ENCODE peak calls at places on chromosomes 3 and 15, in ten cellular contexts. One of them, this sample, is unnamed.

GRCh38 chr3:100256724-100257123 is 4.1 kb upstream of the TBC1D23 start:
- DNase-seq in EH: peak; percentile 75
- DNase-seq in left ventricle myocardium inferior: no peak
- DNase-seq in tibial artery: no peak
- DNase-seq in retina: peak; percentile 9
- DNase-seq in naive thymus-derived CD4-positive, alpha-beta T cell: no peak
- DNase-seq in stimulated activated CD4-positive, alpha-beta T cell treated with anti-CD3 and anti-CD28 coated beads, Interleukin-4, amount 100 ng/mL, for 24 hours: no peak
- DNase-seq in astrocyte of the spinal cord: peak; percentile 27
- DNase-seq in stimulated activated naive B cell treated with anti-CD40 and anti-IgM and Interleukin-4, amounts not matched to agents 10 μg/mL and 1 μg/mL and 100 μg/mL, for 72 hours: no peak
- DNase-seq in type B pancreatic cell: no peak
- DNase-seq in this sample: no peak

GRCh38 chr3:126119008-126119675 is 35.2 kb upstream of the SLC41A3 start:
- DNase-seq in EH: no peak
- DNase-seq in left ventricle myocardium inferior: no peak
- DNase-seq in tibial artery: no peak
- DNase-seq in retina: no peak
- DNase-seq in naive thymus-derived CD4-positive, alpha-beta T cell: peak; percentile 8
- DNase-seq in stimulated activated CD4-positive, alpha-beta T cell treated with anti-CD3 and anti-CD28 coated beads, Interleukin-4, amount 100 ng/mL, for 24 hours: no peak
- DNase-seq in astrocyte of the spinal cord: no peak
- DNase-seq in stimulated activated naive B cell treated with anti-CD40 and anti-IgM and Interleukin-4, amounts not matched to agents 10 μg/mL and 1 μg/mL and 100 μg/mL, for 72 hours: no peak
- DNase-seq in type B pancreatic cell: peak; percentile 31
- DNase-seq in this sample: no peak

GRCh38 chr3:172054115-172054764 is 14.9 kb downstream of the FNDC3B start:
- DNase-seq in EH: no peak
- DNase-seq in left ventricle myocardium inferior: no peak
- DNase-seq in tibial artery: no peak
- DNase-seq in retina: no peak
- DNase-seq in naive thymus-derived CD4-positive, alpha-beta T cell: no peak
- DNase-seq in stimulated activated CD4-positive, alpha-beta T cell treated with anti-CD3 and anti-CD28 coated beads, Interleukin-4, amount 100 ng/mL, for 24 hours: no peak
- DNase-seq in astrocyte of the spinal cord: no peak
- DNase-seq in stimulated activated naive B cell treated with anti-CD40 and anti-IgM and Interleukin-4, amounts not matched to agents 10 μg/mL and 1 μg/mL and 100 μg/mL, for 72 hours: no peak
- DNase-seq in type B pancreatic cell: no peak
- DNase-seq in this sample: no peak

GRCh38 chr3:11575964-11576363 is 67.8 kb downstream of the VGLL4 start:
- DNase-seq in EH: no peak
- DNase-seq in left ventricle myocardium inferior: no peak
- DNase-seq in tibial artery: no peak
- DNase-seq in retina: no peak
- DNase-seq in naive thymus-derived CD4-positive, alpha-beta T cell: no peak
- DNase-seq in stimulated activated CD4-positive, alpha-beta T cell treated with anti-CD3 and anti-CD28 coated beads, Interleukin-4, amount 100 ng/mL, for 24 hours: no peak
- DNase-seq in astrocyte of the spinal cord: no peak
- DNase-seq in stimulated activated naive B cell treated with anti-CD40 and anti-IgM and Interleukin-4, amounts not matched to agents 10 μg/mL and 1 μg/mL and 100 μg/mL, for 72 hours: no peak
- DNase-seq in type B pancreatic cell: no peak
- DNase-seq in this sample: no peak

GRCh38 chr3:4744405-4745239 is 234.6 kb upstream of the BHLHE40 start:
- DNase-seq in EH: peak; percentile 92
- DNase-seq in left ventricle myocardium inferior: no peak
- DNase-seq in tibial artery: no peak
- DNase-seq in retina: no peak
- DNase-seq in naive thymus-derived CD4-positive, alpha-beta T cell: no peak
- DNase-seq in stimulated activated CD4-positive, alpha-beta T cell treated with anti-CD3 and anti-CD28 coated beads, Interleukin-4, amount 100 ng/mL, for 24 hours: no peak
- DNase-seq in astrocyte of the spinal cord: peak; percentile 75
- DNase-seq in stimulated activated naive B cell treated with anti-CD40 and anti-IgM and Interleukin-4, amounts not matched to agents 10 μg/mL and 1 μg/mL and 100 μg/mL, for 72 hours: no peak
- DNase-seq in type B pancreatic cell: no peak
- DNase-seq in this sample: no peak

GRCh38 chr3:178393833-178394232 is 142.4 kb upstream of the KCNMB2 start:
- DNase-seq in EH: peak; percentile 90
- DNase-seq in left ventricle myocardium inferior: no peak
- DNase-seq in tibial artery: no peak
- DNase-seq in retina: no peak
- DNase-seq in naive thymus-derived CD4-positive, alpha-beta T cell: no peak
- DNase-seq in stimulated activated CD4-positive, alpha-beta T cell treated with anti-CD3 and anti-CD28 coated beads, Interleukin-4, amount 100 ng/mL, for 24 hours: no peak
- DNase-seq in astrocyte of the spinal cord: peak; percentile 77
- DNase-seq in stimulated activated naive B cell treated with anti-CD40 and anti-IgM and Interleukin-4, amounts not matched to agents 10 μg/mL and 1 μg/mL and 100 μg/mL, for 72 hours: no peak
- DNase-seq in type B pancreatic cell: no peak
- DNase-seq in this sample: no peak

GRCh38 chr15:74385442-74386132 is 18.1 kb upstream of the CYP11A1 start:
- DNase-seq in EH: no peak
- DNase-seq in left ventricle myocardium inferior: no peak
- DNase-seq in tibial artery: no peak
- DNase-seq in retina: no peak
- DNase-seq in naive thymus-derived CD4-positive, alpha-beta T cell: no peak
- DNase-seq in stimulated activated CD4-positive, alpha-beta T cell treated with anti-CD3 and anti-CD28 coated beads, Interleukin-4, amount 100 ng/mL, for 24 hours: no peak
- DNase-seq in astrocyte of the spinal cord: no peak
- DNase-seq in stimulated activated naive B cell treated with anti-CD40 and anti-IgM and Interleukin-4, amounts not matched to agents 10 μg/mL and 1 μg/mL and 100 μg/mL, for 72 hours: no peak
- DNase-seq in type B pancreatic cell: no peak
- DNase-seq in this sample: no peak

GRCh38 chr3:154552338-154552737 is 122.3 kb upstream of the GPR149 start:
- DNase-seq in EH: no peak
- DNase-seq in left ventricle myocardium inferior: no peak
- DNase-seq in tibial artery: no peak
- DNase-seq in retina: no peak
- DNase-seq in naive thymus-derived CD4-positive, alpha-beta T cell: no peak
- DNase-seq in stimulated activated CD4-positive, alpha-beta T cell treated with anti-CD3 and anti-CD28 coated beads, Interleukin-4, amount 100 ng/mL, for 24 hours: no peak
- DNase-seq in astrocyte of the spinal cord: no peak
- DNase-seq in stimulated activated naive B cell treated with anti-CD40 and anti-IgM and Interleukin-4, amounts not matched to agents 10 μg/mL and 1 μg/mL and 100 μg/mL, for 72 hours: no peak
- DNase-seq in type B pancreatic cell: no peak
- DNase-seq in this sample: no peak

GRCh38 chr3:71728632-71729342 is 3.6 kb upstream of the EIF4E3 start:
- DNase-seq in EH: peak; percentile 13
- DNase-seq in left ventricle myocardium inferior: no peak
- DNase-seq in tibial artery: no peak
- DNase-seq in retina: peak; percentile 62
- DNase-seq in naive thymus-derived CD4-positive, alpha-beta T cell: no peak
- DNase-seq in stimulated activated CD4-positive, alpha-beta T cell treated with anti-CD3 and anti-CD28 coated beads, Interleukin-4, amount 100 ng/mL, for 24 hours: no peak
- DNase-seq in astrocyte of the spinal cord: no peak
- DNase-seq in stimulated activated naive B cell treated with anti-CD40 and anti-IgM and Interleukin-4, amounts not matched to agents 10 μg/mL and 1 μg/mL and 100 μg/mL, for 72 hours: no peak
- DNase-seq in type B pancreatic cell: no peak
- DNase-seq in this sample: no peak

GRCh38 chr15:48330045-48330840 is 986 bp upstream of the DUT start:
- DNase-seq in EH: peak; percentile 42
- DNase-seq in left ventricle myocardium inferior: no peak
- DNase-seq in tibial artery: no peak
- DNase-seq in retina: no peak
- DNase-seq in naive thymus-derived CD4-positive, alpha-beta T cell: no peak
- DNase-seq in stimulated activated CD4-positive, alpha-beta T cell treated with anti-CD3 and anti-CD28 coated beads, Interleukin-4, amount 100 ng/mL, for 24 hours: no peak
- DNase-seq in astrocyte of the spinal cord: peak; percentile 13
- DNase-seq in stimulated activated naive B cell treated with anti-CD40 and anti-IgM and Interleukin-4, amounts not matched to agents 10 μg/mL and 1 μg/mL and 100 μg/mL, for 72 hours: no peak
- DNase-seq in type B pancreatic cell: no peak
- DNase-seq in this sample: no peak

GRCh38 chr3:30124435-30125390 is 481.7 kb upstream of the TGFBR2 start:
- DNase-seq in EH: peak; percentile 46
- DNase-seq in left ventricle myocardium inferior: no peak
- DNase-seq in tibial artery: no peak
- DNase-seq in retina: peak; percentile 6
- DNase-seq in naive thymus-derived CD4-positive, alpha-beta T cell: no peak
- DNase-seq in stimulated activated CD4-positive, alpha-beta T cell treated with anti-CD3 and anti-CD28 coated beads, Interleukin-4, amount 100 ng/mL, for 24 hours: no peak
- DNase-seq in astrocyte of the spinal cord: peak; percentile 75
- DNase-seq in stimulated activated naive B cell treated with anti-CD40 and anti-IgM and Interleukin-4, amounts not matched to agents 10 μg/mL and 1 μg/mL and 100 μg/mL, for 72 hours: no peak
- DNase-seq in type B pancreatic cell: no peak
- DNase-seq in this sample: no peak

GRCh38 chr3:138944842-138945645 is 1.9 kb downstream of the FOXL2 start:
- DNase-seq in EH: no peak
- DNase-seq in left ventricle myocardium inferior: no peak
- DNase-seq in tibial artery: no peak
- DNase-seq in retina: peak; percentile 76
- DNase-seq in naive thymus-derived CD4-positive, alpha-beta T cell: no peak
- DNase-seq in stimulated activated CD4-positive, alpha-beta T cell treated with anti-CD3 and anti-CD28 coated beads, Interleukin-4, amount 100 ng/mL, for 24 hours: no peak
- DNase-seq in astrocyte of the spinal cord: no peak
- DNase-seq in stimulated activated naive B cell treated with anti-CD40 and anti-IgM and Interleukin-4, amounts not matched to agents 10 μg/mL and 1 μg/mL and 100 μg/mL, for 72 hours: no peak
- DNase-seq in type B pancreatic cell: no peak
- DNase-seq in this sample: no peak

GRCh38 chr3:19046440-19046839 is 101.9 kb upstream of the KCNH8 start:
- DNase-seq in EH: no peak
- DNase-seq in left ventricle myocardium inferior: no peak
- DNase-seq in tibial artery: no peak
- DNase-seq in retina: no peak
- DNase-seq in naive thymus-derived CD4-positive, alpha-beta T cell: no peak
- DNase-seq in stimulated activated CD4-positive, alpha-beta T cell treated with anti-CD3 and anti-CD28 coated beads, Interleukin-4, amount 100 ng/mL, for 24 hours: no peak
- DNase-seq in astrocyte of the spinal cord: no peak
- DNase-seq in stimulated activated naive B cell treated with anti-CD40 and anti-IgM and Interleukin-4, amounts not matched to agents 10 μg/mL and 1 μg/mL and 100 μg/mL, for 72 hours: no peak
- DNase-seq in type B pancreatic cell: no peak
- DNase-seq in this sample: no peak

GRCh38 chr3:141385386-141386079 is 17.2 kb downstream of the ZBTB38 start:
- DNase-seq in EH: no peak
- DNase-seq in left ventricle myocardium inferior: no peak
- DNase-seq in tibial artery: no peak
- DNase-seq in retina: peak; percentile 44
- DNase-seq in naive thymus-derived CD4-positive, alpha-beta T cell: no peak
- DNase-seq in stimulated activated CD4-positive, alpha-beta T cell treated with anti-CD3 and anti-CD28 coated beads, Interleukin-4, amount 100 ng/mL, for 24 hours: no peak
- DNase-seq in astrocyte of the spinal cord: peak; percentile 35
- DNase-seq in stimulated activated naive B cell treated with anti-CD40 and anti-IgM and Interleukin-4, amounts not matched to agents 10 μg/mL and 1 μg/mL and 100 μg/mL, for 72 hours: no peak
- DNase-seq in type B pancreatic cell: no peak
- DNase-seq in this sample: no peak

GRCh38 chr3:14701676-14702075 is 26.7 kb downstream of the C3orf20 start:
- DNase-seq in EH: no peak
- DNase-seq in left ventricle myocardium inferior: no peak
- DNase-seq in tibial artery: no peak
- DNase-seq in retina: no peak
- DNase-seq in naive thymus-derived CD4-positive, alpha-beta T cell: no peak
- DNase-seq in stimulated activated CD4-positive, alpha-beta T cell treated with anti-CD3 and anti-CD28 coated beads, Interleukin-4, amount 100 ng/mL, for 24 hours: no peak
- DNase-seq in astrocyte of the spinal cord: no peak
- DNase-seq in stimulated activated naive B cell treated with anti-CD40 and anti-IgM and Interleukin-4, amounts not matched to agents 10 μg/mL and 1 μg/mL and 100 μg/mL, for 72 hours: no peak
- DNase-seq in type B pancreatic cell: no peak
- DNase-seq in this sample: no peak

GRCh38 chr3:107884719-107885460 is 205.9 kb downstream of the CD47 start:
- DNase-seq in EH: peak; percentile 98
- DNase-seq in left ventricle myocardium inferior: no peak
- DNase-seq in tibial artery: no peak
- DNase-seq in retina: no peak
- DNase-seq in naive thymus-derived CD4-positive, alpha-beta T cell: no peak
- DNase-seq in stimulated activated CD4-positive, alpha-beta T cell treated with anti-CD3 and anti-CD28 coated beads, Interleukin-4, amount 100 ng/mL, for 24 hours: no peak
- DNase-seq in astrocyte of the spinal cord: peak; percentile 46
- DNase-seq in stimulated activated naive B cell treated with anti-CD40 and anti-IgM and Interleukin-4, amounts not matched to agents 10 μg/mL and 1 μg/mL and 100 μg/mL, for 72 hours: no peak
- DNase-seq in type B pancreatic cell: no peak
- DNase-seq in this sample: no peak

GRCh38 chr3:14510838-14511622 is 29.1 kb downstream of the GRIP2 start:
- DNase-seq in EH: no peak
- DNase-seq in left ventricle myocardium inferior: no peak
- DNase-seq in tibial artery: no peak
- DNase-seq in retina: no peak
- DNase-seq in naive thymus-derived CD4-positive, alpha-beta T cell: no peak
- DNase-seq in stimulated activated CD4-positive, alpha-beta T cell treated with anti-CD3 and anti-CD28 coated beads, Interleukin-4, amount 100 ng/mL, for 24 hours: no peak
- DNase-seq in astrocyte of the spinal cord: no peak
- DNase-seq in stimulated activated naive B cell treated with anti-CD40 and anti-IgM and Interleukin-4, amounts not matched to agents 10 μg/mL and 1 μg/mL and 100 μg/mL, for 72 hours: no peak
- DNase-seq in type B pancreatic cell: no peak
- DNase-seq in this sample: no peak

GRCh38 chr3:118991775-118992174 is 42.9 kb downstream of the IGSF11 start:
- DNase-seq in EH: no peak
- DNase-seq in left ventricle myocardium inferior: no peak
- DNase-seq in tibial artery: no peak
- DNase-seq in retina: peak; percentile 28
- DNase-seq in naive thymus-derived CD4-positive, alpha-beta T cell: no peak
- DNase-seq in stimulated activated CD4-positive, alpha-beta T cell treated with anti-CD3 and anti-CD28 coated beads, Interleukin-4, amount 100 ng/mL, for 24 hours: no peak
- DNase-seq in astrocyte of the spinal cord: peak; percentile 1
- DNase-seq in stimulated activated naive B cell treated with anti-CD40 and anti-IgM and Interleukin-4, amounts not matched to agents 10 μg/mL and 1 μg/mL and 100 μg/mL, for 72 hours: no peak
- DNase-seq in type B pancreatic cell: no peak
- DNase-seq in this sample: no peak

GRCh38 chr15:92400980-92401787 is 7.5 kb downstream of the ST8SIA2 start:
- DNase-seq in EH: no peak
- DNase-seq in left ventricle myocardium inferior: no peak
- DNase-seq in tibial artery: no peak
- DNase-seq in retina: no peak
- DNase-seq in naive thymus-derived CD4-positive, alpha-beta T cell: no peak
- DNase-seq in stimulated activated CD4-positive, alpha-beta T cell treated with anti-CD3 and anti-CD28 coated beads, Interleukin-4, amount 100 ng/mL, for 24 hours: no peak
- DNase-seq in astrocyte of the spinal cord: no peak
- DNase-seq in stimulated activated naive B cell treated with anti-CD40 and anti-IgM and Interleukin-4, amounts not matched to agents 10 μg/mL and 1 μg/mL and 100 μg/mL, for 72 hours: no peak
- DNase-seq in type B pancreatic cell: no peak
- DNase-seq in this sample: no peak

GRCh38 chr3:194095464-194095863 is 40.5 kb upstream of the HES1 start:
- DNase-seq in EH: peak; percentile 11
- DNase-seq in left ventricle myocardium inferior: peak; percentile 56
- DNase-seq in tibial artery: peak; percentile 58
- DNase-seq in retina: no peak
- DNase-seq in naive thymus-derived CD4-positive, alpha-beta T cell: no peak
- DNase-seq in stimulated activated CD4-positive, alpha-beta T cell treated with anti-CD3 and anti-CD28 coated beads, Interleukin-4, amount 100 ng/mL, for 24 hours: no peak
- DNase-seq in astrocyte of the spinal cord: no peak
- DNase-seq in stimulated activated naive B cell treated with anti-CD40 and anti-IgM and Interleukin-4, amounts not matched to agents 10 μg/mL and 1 μg/mL and 100 μg/mL, for 72 hours: no peak
- DNase-seq in type B pancreatic cell: no peak
- DNase-seq in this sample: no peak

GRCh38 chr3:14403636-14404395 is 1.4 kb downstream of the SLC6A6 start:
- DNase-seq in EH: peak; percentile 67
- DNase-seq in left ventricle myocardium inferior: peak; percentile 66
- DNase-seq in tibial artery: peak; percentile 39
- DNase-seq in retina: peak; percentile 62
- DNase-seq in naive thymus-derived CD4-positive, alpha-beta T cell: no peak
- DNase-seq in stimulated activated CD4-positive, alpha-beta T cell treated with anti-CD3 and anti-CD28 coated beads, Interleukin-4, amount 100 ng/mL, for 24 hours: no peak
- DNase-seq in astrocyte of the spinal cord: no peak
- DNase-seq in stimulated activated naive B cell treated with anti-CD40 and anti-IgM and Interleukin-4, amounts not matched to agents 10 μg/mL and 1 μg/mL and 100 μg/mL, for 72 hours: no peak
- DNase-seq in type B pancreatic cell: no peak
- DNase-seq in this sample: no peak

GRCh38 chr15:73804421-73804820 is 51.3 kb upstream of the INSYN1 start:
- DNase-seq in EH: no peak
- DNase-seq in left ventricle myocardium inferior: no peak
- DNase-seq in tibial artery: no peak
- DNase-seq in retina: no peak
- DNase-seq in naive thymus-derived CD4-positive, alpha-beta T cell: no peak
- DNase-seq in stimulated activated CD4-positive, alpha-beta T cell treated with anti-CD3 and anti-CD28 coated beads, Interleukin-4, amount 100 ng/mL, for 24 hours: no peak
- DNase-seq in astrocyte of the spinal cord: no peak
- DNase-seq in stimulated activated naive B cell treated with anti-CD40 and anti-IgM and Interleukin-4, amounts not matched to agents 10 μg/mL and 1 μg/mL and 100 μg/mL, for 72 hours: no peak
- DNase-seq in type B pancreatic cell: no peak
- DNase-seq in this sample: no peak

GRCh38 chr3:66011098-66011655 is 27.5 kb downstream of the MAGI1 start:
- DNase-seq in EH: no peak
- DNase-seq in left ventricle myocardium inferior: no peak
- DNase-seq in tibial artery: no peak
- DNase-seq in retina: no peak
- DNase-seq in naive thymus-derived CD4-positive, alpha-beta T cell: no peak
- DNase-seq in stimulated activated CD4-positive, alpha-beta T cell treated with anti-CD3 and anti-CD28 coated beads, Interleukin-4, amount 100 ng/mL, for 24 hours: no peak
- DNase-seq in astrocyte of the spinal cord: no peak
- DNase-seq in stimulated activated naive B cell treated with anti-CD40 and anti-IgM and Interleukin-4, amounts not matched to agents 10 μg/mL and 1 μg/mL and 100 μg/mL, for 72 hours: no peak
- DNase-seq in type B pancreatic cell: no peak
- DNase-seq in this sample: no peak

GRCh38 chr3:182450942-182451607 is 342.2 kb upstream of the ATP11B start:
- DNase-seq in EH: no peak
- DNase-seq in left ventricle myocardium inferior: no peak
- DNase-seq in tibial artery: no peak
- DNase-seq in retina: no peak
- DNase-seq in naive thymus-derived CD4-positive, alpha-beta T cell: no peak
- DNase-seq in stimulated activated CD4-positive, alpha-beta T cell treated with anti-CD3 and anti-CD28 coated beads, Interleukin-4, amount 100 ng/mL, for 24 hours: no peak
- DNase-seq in astrocyte of the spinal cord: no peak
- DNase-seq in stimulated activated naive B cell treated with anti-CD40 and anti-IgM and Interleukin-4, amounts not matched to agents 10 μg/mL and 1 μg/mL and 100 μg/mL, for 72 hours: no peak
- DNase-seq in type B pancreatic cell: no peak
- DNase-seq in this sample: no peak

GRCh38 chr3:13655074-13655913 is 106.4 kb downstream of the FBLN2 start:
- DNase-seq in EH: peak; percentile 50
- DNase-seq in left ventricle myocardium inferior: peak; percentile 45
- DNase-seq in tibial artery: no peak
- DNase-seq in retina: peak; percentile 83
- DNase-seq in naive thymus-derived CD4-positive, alpha-beta T cell: peak; percentile 40
- DNase-seq in stimulated activated CD4-positive, alpha-beta T cell treated with anti-CD3 and anti-CD28 coated beads, Interleukin-4, amount 100 ng/mL, for 24 hours: peak; percentile 23
- DNase-seq in astrocyte of the spinal cord: no peak
- DNase-seq in stimulated activated naive B cell treated with anti-CD40 and anti-IgM and Interleukin-4, amounts not matched to agents 10 μg/mL and 1 μg/mL and 100 μg/mL, for 72 hours: no peak
- DNase-seq in type B pancreatic cell: peak; percentile 82
- DNase-seq in this sample: no peak